ENCODE peak calls at places on chromosomes 7 and 10, in four cellular contexts. A is left lung, F is transverse colon, M is fibroblast of the aortic adventitia. W is an unnamed sample.

GRCh38 chr7:141154131-141154732 is 80.4 kb downstream of the TMEM178B start:
- DNase-seq in F (no peak), A (no peak), M (no peak), W (no peak)

GRCh38 chr7:99457646-99458493 is 8.1 kb downstream of the ATP5MF start:
- DNase-seq in F (no peak), M (no peak), A (peak; percentile 61), W (no peak)

GRCh38 chr10:73905256-73906018 is 5.5 kb upstream of the PLAU start:
- DNase-seq in F (no peak), M (no peak), A (no peak), W (no peak)

GRCh38 chr7:18345641-18346234 is 149.8 kb upstream of the HDAC9 start:
- DNase-seq in M (peak; percentile 69), A (no peak), F (peak; percentile 33), W (no peak)

GRCh38 chr7:91164948-91165845 is 99.0 kb upstream of the FZD1 start:
- DNase-seq in A (no peak), M (peak; percentile 71), F (no peak), W (no peak)

GRCh38 chr10:95560288-95561199 is 627 bp downstream of the SORBS1 start:
- DNase-seq in F (peak; percentile 67), A (peak; percentile 87), M (peak; percentile 37), W (peak; percentile 35)

GRCh38 chr7:27185013-27185707 is at the start of gene HOXA11:
- DNase-seq in A (no peak), M (no peak), F (peak; percentile 83), W (no peak)

GRCh38 chr7:112866424-112866823 is 76.2 kb upstream of the TMEM168 start:
- DNase-seq in F (no peak), A (no peak), M (no peak), W (no peak)

GRCh38 chr7:801940-802364 is 30.3 kb upstream of the SUN1 start:
- DNase-seq in M (no peak), A (no peak), F (peak; percentile 67), W (no peak)

GRCh38 chr10:86346794-86347665 is 19.6 kb downstream of the GRID1 start:
- DNase-seq in F (no peak), A (no peak), M (no peak), W (no peak)

GRCh38 chr10:50431118-50431517 is 179.8 kb upstream of the ASAH2 start:
- DNase-seq in A (no peak), M (peak; percentile 69), F (no peak), W (no peak)

GRCh38 chr10:51083280-51083986 is 9.1 kb downstream of the PRKG1 start:
- DNase-seq in A (no peak), F (no peak), M (no peak), W (no peak)

GRCh38 chr7:27419581-27420177 is 177.1 kb downstream of the EVX1 start:
- DNase-seq in F (no peak), A (no peak), M (peak; percentile 71), W (no peak)

GRCh38 chr7:5406957-5407930 is 16.4 kb downstream of the TNRC18 start:
- DNase-seq in M (no peak), F (no peak), A (peak; percentile 63), W (no peak)

GRCh38 chr10:114879541-114880158 is 58.1 kb downstream of the FHIP2A start:
- DNase-seq in M (peak; percentile 36), F (peak; percentile 18), A (no peak), W (no peak)

GRCh38 chr10:91389636-91390512 is 20.3 kb upstream of the HECTD2 start:
- DNase-seq in M (peak; percentile 81), F (no peak), A (no peak), W (no peak)

GRCh38 chr7:158614695-158615094 is 27.1 kb upstream of the PTPRN2 start:
- DNase-seq in A (no peak), F (no peak), M (peak; percentile 70), W (no peak)

GRCh38 chr7:55247466-55247865 is 117.7 kb upstream of the LANCL2 start:
- DNase-seq in A (no peak), F (no peak), M (peak; percentile 79), W (no peak)

GRCh38 chr7:155988421-155988820 is 176.2 kb upstream of the SHH start:
- DNase-seq in A (peak; percentile 60), F (peak; percentile 5), M (no peak), W (no peak)

GRCh38 chr10:103265712-103266329 is 11.1 kb upstream of the INA start:
- DNase-seq in F (peak; percentile 50), M (peak; percentile 86), A (no peak), W (no peak)

GRCh38 chr10:688621-689426 is 644 bp downstream of the DIP2C start:
- DNase-seq in F (peak; percentile 36), M (peak; percentile 54), A (no peak), W (no peak)

GRCh38 chr10:12503311-12503710 is 154.0 kb downstream of the CAMK1D start:
- DNase-seq in F (peak; percentile 34), M (no peak), A (no peak), W (no peak)

GRCh38 chr10:122669842-122670241 is 29.8 kb downstream of the C10orf120 start:
- DNase-seq in M (no peak), A (no peak), F (no peak), W (no peak)

GRCh38 chr7:44291733-44292395 is 33.5 kb downstream of the CAMK2B start:
- DNase-seq in F (no peak), A (no peak), M (peak; percentile 18), W (no peak)

GRCh38 chr7:14228341-14228740 is 238.9 kb upstream of the ETV1 start:
- DNase-seq in F (no peak), M (no peak), A (no peak), W (no peak)

DNA sequence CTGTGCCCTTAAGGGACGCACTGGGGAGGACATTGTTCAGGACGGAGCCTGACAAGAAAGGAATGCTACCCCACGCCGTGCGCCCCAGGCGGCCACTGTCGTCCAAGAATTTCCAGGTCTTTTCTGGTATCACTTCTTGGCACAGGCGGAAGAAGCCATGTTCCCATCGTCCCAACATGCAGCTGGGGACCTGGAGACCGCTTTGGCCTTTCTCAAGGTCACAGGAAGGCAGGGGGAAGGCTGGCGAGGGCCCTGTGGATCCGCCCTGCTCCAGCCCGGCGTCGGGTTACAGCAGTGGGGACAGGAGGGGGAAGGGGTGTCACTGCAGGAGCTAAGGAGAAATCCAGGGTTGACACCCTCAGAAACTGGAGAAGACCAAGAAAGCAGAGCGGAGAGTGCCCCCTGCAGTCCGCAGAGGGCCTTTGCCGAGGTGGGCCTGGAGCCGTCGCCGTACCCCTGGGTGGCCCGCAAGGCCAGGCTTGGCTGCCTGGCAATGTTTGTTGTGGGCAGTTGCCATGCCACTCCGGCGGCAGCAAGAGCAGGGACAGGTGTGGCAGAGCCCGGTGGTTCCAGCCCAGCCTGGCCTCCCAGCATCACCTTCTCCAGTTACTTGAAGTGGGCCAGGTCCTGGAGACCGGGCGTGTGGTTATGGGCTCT is 104.1 kb downstream of the LHPP start:
- DNase-seq in A (peak; percentile 90), F (no peak), M (no peak), W (no peak)
- TF ChIP-seq CTCF in A (peak; percentile 16), F (no peak), M (peak; percentile 26), W (no peak)

GRCh38 chr7:89456556-89456955 is 661.0 kb upstream of the TEX47 start:
- DNase-seq in M (no peak), F (no peak), A (no peak), W (no peak)
- TF ChIP-seq CTCF in M (no peak), F (no peak), A (no peak), W (no peak)

DNA sequence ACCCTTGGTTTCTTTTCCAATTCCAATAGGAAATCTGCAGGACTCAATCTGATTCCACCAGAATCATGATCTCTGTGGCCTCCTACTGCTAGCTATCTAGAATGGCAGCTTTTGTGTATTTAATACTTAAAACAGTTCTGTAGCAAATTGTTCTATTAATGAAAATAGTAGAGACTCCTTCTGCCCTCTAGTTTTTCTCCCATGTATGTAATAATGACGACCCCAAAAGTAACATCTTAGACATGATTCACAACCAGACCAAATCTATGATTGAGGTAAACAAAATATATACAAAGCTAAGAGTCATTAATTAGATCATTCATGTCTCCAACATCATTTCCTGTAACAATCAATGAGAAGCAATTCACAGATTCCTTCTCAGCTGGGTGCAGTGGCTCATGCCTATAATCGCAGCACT is 259.1 kb upstream of the MKLN1 start:
- DNase-seq in M (peak; percentile 51), A (no peak), F (no peak), W (no peak)
- TF ChIP-seq CTCF in M (peak; percentile 55), A (no peak), F (peak; percentile 37), W (no peak)

DNA sequence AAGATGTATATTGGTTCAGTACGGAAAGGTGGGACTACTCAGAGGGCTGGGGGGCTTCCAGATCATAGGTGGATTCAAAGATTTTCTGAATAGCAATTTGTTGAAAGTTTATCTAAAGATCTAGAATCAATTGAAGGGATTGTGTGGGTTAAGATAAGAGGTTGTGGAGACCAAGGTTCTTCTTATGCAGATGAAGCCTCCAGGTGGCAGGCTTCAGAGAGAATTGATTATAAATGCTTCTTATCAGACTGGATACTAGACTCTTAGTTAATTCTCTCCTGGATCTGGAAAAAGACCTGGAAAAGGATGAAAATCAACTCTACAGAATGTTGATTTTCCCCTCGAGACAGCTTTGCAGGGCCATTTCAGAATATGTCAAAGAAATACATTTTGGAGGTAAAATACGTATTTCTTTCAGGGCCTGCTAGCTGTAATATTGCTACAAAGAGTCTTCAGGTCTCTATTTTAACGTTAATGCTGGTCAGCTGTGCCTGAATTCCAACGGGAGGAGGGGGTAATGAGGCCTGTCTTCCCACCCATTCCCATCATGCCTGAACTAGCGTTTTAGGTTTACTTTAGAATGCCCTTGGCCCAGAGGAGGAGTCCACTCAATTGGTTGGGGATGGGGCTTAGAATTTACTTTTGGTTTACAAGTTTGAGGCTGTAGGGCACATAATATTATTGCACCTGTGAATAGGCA is 12.8 kb upstream of the GPR15LG start:
- DNase-seq in A (no peak), M (no peak), F (no peak), W (no peak)
- TF ChIP-seq CTCF in A (no peak), M (no peak), F (peak; percentile 12), W (no peak)

DNA sequence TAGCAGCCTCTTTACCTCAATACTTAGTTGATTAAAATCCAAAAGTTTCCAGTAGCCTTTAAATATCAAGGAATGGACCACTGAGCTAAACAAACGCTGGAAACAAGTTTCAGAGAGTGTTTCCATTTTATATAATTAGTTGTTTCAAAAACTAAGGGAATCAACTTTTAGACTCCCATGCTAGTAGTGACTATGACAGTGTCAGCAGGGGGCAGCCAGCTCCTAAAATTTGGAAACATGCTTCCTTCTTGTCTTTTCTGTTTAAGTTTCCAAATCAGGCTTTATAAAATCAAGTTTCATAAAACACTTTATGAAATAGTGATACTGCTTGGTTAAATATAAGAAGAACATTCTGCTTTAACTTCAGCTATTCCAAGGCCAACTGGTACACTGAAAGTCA is 138.2 kb upstream of the TMEM229A start:
- DNase-seq in A (no peak), F (no peak), M (no peak), W (no peak)
- TF ChIP-seq CTCF in A (peak; percentile 17), F (no peak), M (peak; percentile 6), W (no peak)

GRCh38 chr10:81081887-81082620 is 544.4 kb downstream of the SH2D4B start:
- DNase-seq in M (no peak), A (no peak), F (no peak), W (no peak)
- TF ChIP-seq CTCF in M (no peak), A (no peak), F (no peak), W (no peak)

DNA sequence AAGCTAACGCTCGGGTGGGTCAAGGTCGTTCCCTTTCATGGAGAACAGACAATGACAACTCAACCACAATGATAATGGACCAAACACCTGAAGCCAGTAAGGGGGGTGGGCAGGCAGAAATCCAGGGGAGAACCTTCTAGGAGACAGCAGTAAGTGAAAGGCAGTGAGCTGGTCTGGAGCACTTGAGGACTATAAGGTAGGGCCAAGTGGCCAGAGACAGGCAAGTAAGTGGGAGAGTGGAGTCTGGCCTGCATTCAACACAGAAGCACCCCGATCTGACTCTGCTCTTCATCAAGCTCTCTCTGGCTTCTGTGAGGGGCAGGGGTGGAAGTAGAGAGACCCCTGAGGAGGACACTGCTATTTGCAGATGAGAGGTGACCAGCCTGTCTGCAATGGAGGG is 7.7 kb upstream of the IKZF1 start:
- DNase-seq in A (no peak), M (no peak), F (no peak), W (no peak)
- TF ChIP-seq CTCF in A (no peak), M (no peak), F (no peak), W (no peak)